ENCODE peak calls at places on chromosomes 1 and 21, in four cellular contexts. B, D, P and Q are unnamed samples.

GRCh38 chr1:107793896-107794440 is 171.0 kb downstream of the VAV3 start:
- DNase-seq in B (no peak), D (no peak), P (no peak), Q (no peak)

GRCh38 chr1:203598736-203599135 is 27.9 kb upstream of the ATP2B4 start:
- DNase-seq in B (no peak), D (no peak), P (no peak), Q (no peak)

GRCh38 chr1:33410091-33410701 is 20.7 kb downstream of the PHC2 start:
- DNase-seq in B (no peak), D (no peak), P (no peak), Q (no peak)

GRCh38 chr21:14712121-14712520 is 166.0 kb upstream of the SAMSN1 start:
- DNase-seq in B (no peak), D (no peak), P (no peak), Q (no peak)

GRCh38 chr1:151710187-151710586 is 6.4 kb downstream of the CELF3 start:
- DNase-seq in B (no peak), D (no peak), P (peak), Q (no peak)

GRCh38 chr1:63010898-63011660 is 227.1 kb downstream of the ATG4C start:
- DNase-seq in B (no peak), D (no peak), P (no peak), Q (no peak)

GRCh38 chr1:172451002-172451443 is 7.2 kb upstream of the PIGC start:
- DNase-seq in B (peak), D (no peak), P (no peak), Q (no peak)

GRCh38 chr1:69103213-69103612 is 464.5 kb upstream of the LRRC7 start:
- DNase-seq in B (no peak), D (no peak), P (no peak), Q (no peak)

GRCh38 chr1:43436371-43436770 is 17.4 kb downstream of the HYI start:
- DNase-seq in B (no peak), D (no peak), P (no peak), Q (no peak)

GRCh38 chr1:50251592-50252165 is 143.0 kb downstream of the ELAVL4 start:
- DNase-seq in B (no peak), D (no peak), P (peak), Q (no peak)

GRCh38 chr1:59687081-59687480 is 127.7 kb upstream of the HOOK1 start:
- DNase-seq in B (no peak), D (no peak), P (no peak), Q (no peak)

GRCh38 chr1:196423612-196424011 is 184.6 kb downstream of the KCNT2 start:
- DNase-seq in B (no peak), D (no peak), P (no peak), Q (no peak)

GRCh38 chr1:184595609-184596008 is 159.0 kb downstream of the EDEM3 start:
- DNase-seq in B (no peak), D (no peak), P (peak), Q (no peak)

GRCh38 chr1:167430849-167431242 is 87.5 kb downstream of the CD247 start:
- DNase-seq in B (no peak), D (no peak), P (no peak), Q (no peak)

GRCh38 chr1:216582151-216582550 is 141.1 kb downstream of the ESRRG start:
- DNase-seq in B (no peak), D (no peak), P (no peak), Q (no peak)

DNA sequence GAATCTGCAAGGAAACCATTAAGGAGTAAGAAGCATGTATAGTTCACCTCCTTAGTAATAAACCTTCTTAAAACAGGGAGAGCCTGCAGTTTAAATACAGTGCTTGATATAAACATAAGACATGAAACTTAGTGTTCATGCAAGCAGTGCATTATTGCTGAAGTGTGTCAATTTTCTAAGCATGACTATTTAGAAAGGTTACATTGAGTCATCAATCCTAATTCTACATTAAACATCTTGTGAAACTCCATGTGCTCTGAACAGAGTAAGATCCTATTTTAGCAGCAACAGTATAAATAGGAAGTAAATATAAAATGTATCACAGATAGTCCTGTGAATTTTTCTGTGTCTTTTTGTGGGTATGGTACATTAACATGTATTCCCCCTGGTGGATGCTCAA is 135.5 kb downstream of the ESRRG start:
- DNase-seq in B (no peak), D (no peak), P (no peak), Q (no peak)
- TF ChIP-seq CTCF in B (no peak), D (no peak), P (no peak), Q (no peak)

DNA sequence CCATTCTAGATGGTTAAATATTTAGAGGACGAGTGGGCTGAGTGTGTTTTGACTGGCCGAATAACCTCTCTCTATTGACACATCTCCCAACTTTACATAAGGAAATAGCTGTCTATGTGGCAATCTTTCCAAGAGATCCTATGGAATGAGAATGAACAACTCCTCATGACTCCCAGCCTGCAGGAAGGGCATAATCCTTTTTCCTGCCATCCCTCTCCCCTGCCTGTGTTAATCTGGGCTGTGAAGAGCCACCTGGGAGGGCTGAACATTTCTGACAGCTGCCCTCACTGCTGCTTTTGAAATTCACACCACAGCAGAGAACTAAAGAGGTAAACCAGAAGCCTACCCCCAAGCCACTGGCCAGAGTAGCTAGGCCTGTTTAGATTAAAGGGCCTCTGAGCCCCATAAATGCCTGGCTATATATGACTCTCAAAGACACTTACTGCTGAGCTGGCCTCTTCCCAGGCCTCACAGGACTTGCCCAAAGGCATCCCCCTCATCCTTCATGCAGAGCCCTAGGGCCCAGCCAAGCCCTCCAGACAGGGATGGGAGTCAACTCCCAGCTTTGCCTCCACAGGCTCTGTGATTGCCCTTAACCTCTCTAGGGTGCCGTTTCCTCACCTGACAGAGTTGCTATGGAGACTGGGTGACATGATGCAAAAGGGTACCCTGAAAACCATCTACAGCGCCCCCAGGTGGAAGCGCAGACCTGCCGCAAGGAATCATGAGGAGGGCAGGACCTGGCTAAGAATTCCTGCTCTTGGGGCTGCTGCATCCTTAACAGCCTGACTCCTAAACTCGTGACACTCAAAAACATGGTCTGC is 42.0 kb upstream of the LDLRAP1 start:
- DNase-seq in B (no peak), D (no peak), P (no peak), Q (peak)
- TF ChIP-seq CTCF in B (peak), D (peak), P (peak), Q (peak)

DNA sequence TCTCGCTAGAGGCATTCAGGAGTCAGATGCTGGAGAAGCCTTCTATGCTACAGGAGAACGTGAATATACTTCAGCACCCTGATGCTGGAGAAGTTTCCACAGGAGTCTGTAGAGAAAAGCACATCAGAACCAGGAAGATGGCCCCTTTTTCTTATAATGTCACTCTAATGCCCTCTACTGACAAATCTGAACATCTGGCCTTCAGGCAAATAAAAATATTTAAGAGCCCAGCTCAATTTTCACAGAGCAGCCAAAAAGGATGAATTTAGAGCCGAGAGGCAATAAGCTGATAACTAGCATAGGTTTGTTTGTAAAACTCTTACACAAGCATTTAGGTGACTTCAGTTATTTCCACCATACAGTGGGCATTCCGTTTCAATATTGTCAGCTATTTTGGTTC is 3.8 kb upstream of the RRP15 start:
- DNase-seq in B (no peak), D (no peak), P (peak), Q (no peak)
- TF ChIP-seq CTCF in B (no peak), D (no peak), P (no peak), Q (no peak)

GRCh38 chr1:243411472-243411871 is 155.6 kb downstream of the SDCCAG8 start:
- DNase-seq in B (no peak), D (no peak), P (no peak), Q (no peak)

GRCh38 chr1:243413431-243414151 is 157.8 kb downstream of the SDCCAG8 start:
- DNase-seq in B (no peak), D (no peak), P (no peak), Q (no peak)

GRCh38 chr1:243408479-243408878 is 152.6 kb downstream of the SDCCAG8 start:
- DNase-seq in B (no peak), D (no peak), P (no peak), Q (no peak)

GRCh38 chr1:243407284-243408018 is 151.6 kb downstream of the SDCCAG8 start:
- DNase-seq in B (no peak), D (no peak), P (peak), Q (no peak)

GRCh38 chr1:243409284-243409683 is 153.4 kb downstream of the SDCCAG8 start:
- DNase-seq in B (no peak), D (no peak), P (peak), Q (no peak)
- TF ChIP-seq CTCF in B (no peak), D (no peak), P (no peak), Q (peak)

GRCh38 chr1:204645251-204645650 is 40.3 kb downstream of the LRRN2 start:
- DNase-seq in B (no peak), D (no peak), P (no peak), Q (no peak)

GRCh38 chr1:204647114-204647804 is 38.3 kb downstream of the LRRN2 start:
- DNase-seq in B (peak), D (no peak), P (peak), Q (no peak)

GRCh38 chr1:204643503-204643902 is 42.0 kb downstream of the LRRN2 start:
- DNase-seq in B (no peak), D (no peak), P (no peak), Q (no peak)

GRCh38 chr1:204647805-204648153 is 37.8 kb downstream of the LRRN2 start:
- DNase-seq in B (no peak), D (no peak), P (no peak), Q (no peak)

DNA sequence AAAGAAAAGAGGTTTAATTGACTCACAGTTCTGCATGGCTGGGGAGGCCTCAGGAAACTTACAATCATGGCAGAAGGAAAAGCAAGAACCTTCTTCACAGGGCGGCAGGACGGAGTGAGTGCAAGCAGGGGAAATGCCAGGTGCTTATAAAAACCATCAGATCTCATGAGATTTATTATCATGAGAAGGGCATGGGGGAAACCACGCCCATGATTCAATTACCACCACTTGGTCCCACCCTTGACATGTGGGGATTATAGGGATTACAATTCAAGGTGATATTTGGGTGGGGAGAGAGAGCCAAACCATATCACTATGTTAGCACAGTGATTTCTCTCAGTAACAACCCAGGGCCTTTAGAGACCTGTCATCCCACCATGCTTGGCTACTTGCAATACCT is 39.9 kb downstream of the LRRN2 start:
- DNase-seq in B (no peak), D (no peak), P (no peak), Q (no peak)
- TF ChIP-seq CTCF in B (no peak), D (no peak), P (no peak), Q (no peak)

GRCh38 chr1:156228501-156228900 is 13.5 kb upstream of the BGLAP start:
- DNase-seq in B (no peak), D (no peak), P (no peak), Q (no peak)

GRCh38 chr1:156225677-156226014 is 12.8 kb downstream of the PMF1 start:
- DNase-seq in B (no peak), D (no peak), P (no peak), Q (no peak)

GRCh38 chr1:156230102-156230501 is 11.9 kb upstream of the BGLAP start:
- DNase-seq in B (no peak), D (no peak), P (no peak), Q (no peak)

GRCh38 chr1:156226782-156227181 is 14.0 kb downstream of the PMF1 start:
- DNase-seq in B (no peak), D (no peak), P (no peak), Q (no peak)

DNA sequence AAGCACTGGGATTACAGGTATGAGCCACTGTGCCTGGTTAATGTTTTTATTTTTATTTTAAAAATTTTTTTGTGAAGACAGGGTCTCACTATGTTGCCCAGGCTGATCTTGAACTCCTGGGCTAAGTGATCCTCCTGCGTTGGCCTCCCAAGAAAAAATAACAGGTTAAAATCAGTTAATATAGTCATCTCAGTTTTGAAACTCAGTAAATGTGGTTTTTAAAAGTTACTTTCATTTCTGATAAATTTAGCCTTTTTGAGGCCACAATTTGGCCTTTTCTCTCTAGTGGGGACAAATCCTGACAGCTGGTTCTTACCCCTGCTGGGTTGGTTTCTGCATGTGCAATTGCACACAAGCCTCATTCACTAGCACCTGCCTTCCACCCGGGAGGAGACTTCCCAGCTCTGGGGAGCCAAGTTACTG is 13.3 kb downstream of the PMF1 start:
- DNase-seq in B (no peak), D (no peak), P (no peak), Q (no peak)
- TF ChIP-seq CTCF in B (no peak), D (no peak), P (no peak), Q (no peak)

GRCh38 chr1:205140113-205140512 is 18.3 kb upstream of the RBBP5 start:
- DNase-seq in B (no peak), D (no peak), P (no peak), Q (no peak)

GRCh38 chr1:205141236-205142104 is 19.7 kb upstream of the RBBP5 start:
- DNase-seq in B (peak), D (peak), P (peak), Q (no peak)

GRCh38 chr1:205142105-205142475 is 20.3 kb upstream of the RBBP5 start:
- DNase-seq in B (no peak), D (no peak), P (no peak), Q (no peak)

GRCh38 chr1:205133287-205133686 is 11.5 kb upstream of the RBBP5 start:
- DNase-seq in B (no peak), D (no peak), P (no peak), Q (no peak)

DNA sequence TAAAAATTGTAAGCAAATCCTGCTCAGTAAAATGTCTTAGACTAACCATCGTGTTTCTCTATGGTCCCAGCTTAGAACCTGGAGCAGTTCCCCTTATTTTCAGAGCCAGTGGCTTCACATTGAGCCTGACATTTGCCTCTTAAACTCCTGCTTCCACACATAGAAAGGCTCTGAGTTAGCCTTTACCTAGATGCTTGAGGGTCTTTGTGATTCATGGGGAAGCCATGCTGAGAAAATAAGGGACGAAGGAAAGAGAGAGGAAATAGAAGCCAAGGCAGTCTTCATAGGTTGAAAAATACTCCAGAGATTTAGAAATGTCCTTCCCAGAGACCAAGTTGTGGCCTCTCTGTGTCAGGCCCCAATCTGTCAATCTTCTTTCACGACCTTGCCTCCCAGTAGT is 16.1 kb upstream of the RBBP5 start:
- DNase-seq in B (no peak), D (no peak), P (no peak), Q (no peak)
- TF ChIP-seq CTCF in B (no peak), D (no peak), P (no peak), Q (no peak)

GRCh38 chr1:152912471-152912870 is 4.1 kb downstream of the IVL start:
- DNase-seq in B (no peak), D (no peak), P (no peak), Q (no peak)

GRCh38 chr1:152912900-152913299 is 4.6 kb downstream of the IVL start:
- DNase-seq in B (no peak), D (no peak), P (no peak), Q (no peak)

DNA sequence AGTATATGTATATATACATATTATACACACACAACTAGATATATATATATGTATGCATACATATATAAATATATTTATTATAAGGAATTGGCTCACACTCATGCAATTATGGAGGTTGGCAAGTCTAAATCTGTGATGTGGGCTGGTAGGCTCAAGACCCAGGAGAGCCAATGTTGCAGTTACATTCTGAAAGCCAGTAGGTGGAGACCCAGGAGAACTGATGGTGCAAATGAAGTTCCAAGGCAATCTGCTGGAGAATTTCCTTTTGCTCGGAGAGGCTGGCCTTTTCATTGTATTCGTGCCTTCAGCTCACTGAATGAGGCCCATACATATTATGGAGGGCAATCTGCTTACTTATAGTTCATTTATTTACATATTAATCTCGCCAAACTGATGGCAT is 9.4 kb downstream of the IVL start:
- DNase-seq in B (no peak), D (no peak), P (peak), Q (no peak)
- TF ChIP-seq CTCF in B (no peak), D (peak), P (peak), Q (peak)